ENCODE peak calls at places on chromosomes 4 and X, in six cellular contexts. One of them, this sample, is unnamed.

GRCh38 chr4:100268807-100269206 is 78.5 kb upstream of the DDIT4L start:
- DNase-seq in endothelial cell of umbilical vein: no peak
- DNase-seq in activated effector memory CD4-positive, alpha-beta T cell treated with Interleukin-2 at 50 U/mL for 16 hours: no peak
- DNase-seq in transverse colon: no peak
- DNase-seq in colonic mucosa: no peak
- DNase-seq in stromal cell of bone marrow: no peak
- DNase-seq in this sample: no peak

GRCh38 chrX:52585892-52586291 is 68.8 kb downstream of the SSX7 start:
- DNase-seq in stromal cell of bone marrow: no peak
- DNase-seq in colonic mucosa: no peak
- DNase-seq in activated effector memory CD4-positive, alpha-beta T cell treated with Interleukin-2 at 50 U/mL for 16 hours: no peak
- DNase-seq in transverse colon: no peak
- DNase-seq in endothelial cell of umbilical vein: no peak
- DNase-seq in this sample: no peak

GRCh38 chr4:87097075-87097474 is 123.3 kb downstream of the KLHL8 start:
- DNase-seq in endothelial cell of umbilical vein: no peak
- DNase-seq in activated effector memory CD4-positive, alpha-beta T cell treated with Interleukin-2 at 50 U/mL for 16 hours: no peak
- DNase-seq in colonic mucosa: peak
- DNase-seq in stromal cell of bone marrow: no peak
- DNase-seq in transverse colon: peak
- DNase-seq in this sample: no peak

GRCh38 chr4:74969507-74970474 is 36.9 kb downstream of the PARM1 start:
- DNase-seq in transverse colon: no peak
- DNase-seq in activated effector memory CD4-positive, alpha-beta T cell treated with Interleukin-2 at 50 U/mL for 16 hours: no peak
- DNase-seq in stromal cell of bone marrow: no peak
- DNase-seq in endothelial cell of umbilical vein: no peak
- DNase-seq in colonic mucosa: no peak
- DNase-seq in this sample: no peak

GRCh38 chrX:71909956-71910355 is 689 bp upstream of the NHSL2 start:
- DNase-seq in endothelial cell of umbilical vein: no peak
- DNase-seq in activated effector memory CD4-positive, alpha-beta T cell treated with Interleukin-2 at 50 U/mL for 16 hours: no peak
- DNase-seq in stromal cell of bone marrow: no peak
- DNase-seq in colonic mucosa: no peak
- DNase-seq in transverse colon: no peak
- DNase-seq in this sample: no peak

GRCh38 chrX:2697306-2697705 is 6.2 kb downstream of the CD99 start:
- DNase-seq in colonic mucosa: no peak
- DNase-seq in transverse colon: no peak
- DNase-seq in endothelial cell of umbilical vein: no peak
- DNase-seq in stromal cell of bone marrow: no peak
- DNase-seq in activated effector memory CD4-positive, alpha-beta T cell treated with Interleukin-2 at 50 U/mL for 16 hours: no peak
- DNase-seq in this sample: no peak

GRCh38 chrX:8913665-8914409 is 112.7 kb upstream of the FAM9A start:
- DNase-seq in colonic mucosa: peak
- DNase-seq in activated effector memory CD4-positive, alpha-beta T cell treated with Interleukin-2 at 50 U/mL for 16 hours: no peak
- DNase-seq in endothelial cell of umbilical vein: no peak
- DNase-seq in stromal cell of bone marrow: peak
- DNase-seq in transverse colon: peak
- DNase-seq in this sample: no peak

GRCh38 chr4:150769235-150769634 is 187.3 kb downstream of the MAB21L2 start:
- DNase-seq in transverse colon: peak
- DNase-seq in stromal cell of bone marrow: peak
- DNase-seq in colonic mucosa: no peak
- DNase-seq in activated effector memory CD4-positive, alpha-beta T cell treated with Interleukin-2 at 50 U/mL for 16 hours: no peak
- DNase-seq in endothelial cell of umbilical vein: peak
- DNase-seq in this sample: no peak

GRCh38 chr4:71069063-71069462 is 75.6 kb downstream of the DCK start:
- DNase-seq in transverse colon: no peak
- DNase-seq in endothelial cell of umbilical vein: no peak
- DNase-seq in colonic mucosa: no peak
- DNase-seq in stromal cell of bone marrow: no peak
- DNase-seq in activated effector memory CD4-positive, alpha-beta T cell treated with Interleukin-2 at 50 U/mL for 16 hours: no peak
- DNase-seq in this sample: no peak

GRCh38 chrX:666762-667161 is 36.2 kb downstream of the SHOX start:
- DNase-seq in endothelial cell of umbilical vein: no peak
- DNase-seq in transverse colon: no peak
- DNase-seq in stromal cell of bone marrow: peak
- DNase-seq in colonic mucosa: no peak
- DNase-seq in activated effector memory CD4-positive, alpha-beta T cell treated with Interleukin-2 at 50 U/mL for 16 hours: no peak
- DNase-seq in this sample: peak

This sample was measured in dermis microvascular lymphatic vessel endothelial cell.